ENCODE peak calls at places on chromosomes 2 and 18, in seven cellular contexts. One of them, this sample, is unnamed.

GRCh38 chr2:235024951-235025773 is 73.3 kb downstream of the SH3BP4 start:
- DNase-seq in fibroblast of lung: no peak
- DNase-seq in neuronal stem cell: no peak
- DNase-seq in keratinocyte: no peak
- DNase-seq in pancreas: no peak
- DNase-seq in effector memory CD4-positive, alpha-beta T cell: no peak
- DNase-seq in hepatocyte: no peak
- DNase-seq in this sample: no peak

GRCh38 chr18:63016270-63016669 is 300.9 kb downstream of the PHLPP1 start:
- DNase-seq in fibroblast of lung: peak
- DNase-seq in neuronal stem cell: peak
- DNase-seq in keratinocyte: no peak
- DNase-seq in pancreas: no peak
- DNase-seq in effector memory CD4-positive, alpha-beta T cell: no peak
- DNase-seq in hepatocyte: peak
- DNase-seq in this sample: peak

GRCh38 chr2:33425660-33426059 is 50.8 kb upstream of the RASGRP3 start:
- DNase-seq in fibroblast of lung: no peak
- DNase-seq in neuronal stem cell: no peak
- DNase-seq in keratinocyte: no peak
- DNase-seq in pancreas: no peak
- DNase-seq in effector memory CD4-positive, alpha-beta T cell: no peak
- DNase-seq in hepatocyte: no peak
- DNase-seq in this sample: peak

GRCh38 chr18:68445131-68445530 is 269.8 kb downstream of the TMX3 start:
- DNase-seq in fibroblast of lung: no peak
- DNase-seq in neuronal stem cell: no peak
- DNase-seq in keratinocyte: no peak
- DNase-seq in pancreas: no peak
- DNase-seq in effector memory CD4-positive, alpha-beta T cell: no peak
- DNase-seq in hepatocyte: no peak
- DNase-seq in this sample: no peak

GRCh38 chr18:78587096-78587495 is 392.5 kb upstream of the SALL3 start:
- DNase-seq in fibroblast of lung: no peak
- DNase-seq in neuronal stem cell: no peak
- DNase-seq in keratinocyte: no peak
- DNase-seq in pancreas: no peak
- DNase-seq in effector memory CD4-positive, alpha-beta T cell: no peak
- DNase-seq in hepatocyte: no peak
- DNase-seq in this sample: no peak

GRCh38 chr2:36455788-36456187 is 100.2 kb downstream of the CRIM1 start:
- DNase-seq in fibroblast of lung: no peak
- DNase-seq in neuronal stem cell: no peak
- DNase-seq in keratinocyte: no peak
- DNase-seq in pancreas: no peak
- DNase-seq in effector memory CD4-positive, alpha-beta T cell: no peak
- DNase-seq in hepatocyte: no peak
- DNase-seq in this sample: no peak

GRCh38 chr2:206085742-206086445 is at the start of gene INO80D:
- DNase-seq in fibroblast of lung: peak
- DNase-seq in neuronal stem cell: peak
- DNase-seq in keratinocyte: peak
- DNase-seq in pancreas: peak
- DNase-seq in effector memory CD4-positive, alpha-beta T cell: peak
- DNase-seq in hepatocyte: peak
- DNase-seq in this sample: peak

GRCh38 chr2:226661789-226662545 is 137.7 kb downstream of the IRS1 start:
- DNase-seq in fibroblast of lung: peak
- DNase-seq in neuronal stem cell: no peak
- DNase-seq in keratinocyte: no peak
- DNase-seq in pancreas: no peak
- DNase-seq in effector memory CD4-positive, alpha-beta T cell: no peak
- DNase-seq in hepatocyte: peak
- DNase-seq in this sample: peak

GRCh38 chr18:23711421-23711820 is 22.2 kb downstream of the LAMA3 start:
- DNase-seq in fibroblast of lung: no peak
- DNase-seq in neuronal stem cell: no peak
- DNase-seq in keratinocyte: no peak
- DNase-seq in pancreas: no peak
- DNase-seq in effector memory CD4-positive, alpha-beta T cell: no peak
- DNase-seq in hepatocyte: no peak
- DNase-seq in this sample: no peak

GRCh38 chr2:84323890-84324289 is 135.2 kb downstream of the SUCLG1 start:
- DNase-seq in fibroblast of lung: no peak
- DNase-seq in neuronal stem cell: no peak
- DNase-seq in keratinocyte: no peak
- DNase-seq in pancreas: no peak
- DNase-seq in effector memory CD4-positive, alpha-beta T cell: no peak
- DNase-seq in hepatocyte: no peak
- DNase-seq in this sample: no peak

GRCh38 chr2:42238644-42239288 is 69.6 kb downstream of the EML4 start:
- DNase-seq in fibroblast of lung: peak
- DNase-seq in neuronal stem cell: no peak
- DNase-seq in keratinocyte: no peak
- DNase-seq in pancreas: peak
- DNase-seq in effector memory CD4-positive, alpha-beta T cell: peak
- DNase-seq in hepatocyte: peak
- DNase-seq in this sample: peak

GRCh38 chr2:201267278-201268030 is 7.1 kb downstream of the CASP8 start:
- DNase-seq in fibroblast of lung: no peak
- DNase-seq in neuronal stem cell: no peak
- DNase-seq in keratinocyte: no peak
- DNase-seq in pancreas: no peak
- DNase-seq in effector memory CD4-positive, alpha-beta T cell: no peak
- DNase-seq in hepatocyte: no peak
- DNase-seq in this sample: no peak

GRCh38 chr2:29706171-29706690 is 215.2 kb downstream of the ALK start:
- DNase-seq in fibroblast of lung: no peak
- DNase-seq in neuronal stem cell: no peak
- DNase-seq in keratinocyte: no peak
- DNase-seq in pancreas: no peak
- DNase-seq in effector memory CD4-positive, alpha-beta T cell: no peak
- DNase-seq in hepatocyte: no peak
- DNase-seq in this sample: no peak

GRCh38 chr2:113240150-113240914 is 38.4 kb downstream of the PAX8 start:
- DNase-seq in fibroblast of lung: peak
- DNase-seq in neuronal stem cell: no peak
- DNase-seq in keratinocyte: peak
- DNase-seq in pancreas: peak
- DNase-seq in effector memory CD4-positive, alpha-beta T cell: no peak
- DNase-seq in hepatocyte: peak
- DNase-seq in this sample: peak

GRCh38 chr2:22153974-22154373 is 1030.2 kb downstream of the TDRD15 start:
- DNase-seq in fibroblast of lung: no peak
- DNase-seq in neuronal stem cell: no peak
- DNase-seq in keratinocyte: no peak
- DNase-seq in pancreas: no peak
- DNase-seq in effector memory CD4-positive, alpha-beta T cell: no peak
- DNase-seq in hepatocyte: no peak
- DNase-seq in this sample: no peak

GRCh38 chr2:143504397-143504796 is 375.2 kb downstream of the ARHGAP15 start:
- DNase-seq in fibroblast of lung: no peak
- DNase-seq in neuronal stem cell: no peak
- DNase-seq in keratinocyte: no peak
- DNase-seq in pancreas: no peak
- DNase-seq in effector memory CD4-positive, alpha-beta T cell: no peak
- DNase-seq in hepatocyte: no peak
- DNase-seq in this sample: no peak

GRCh38 chr2:235595420-235596010 is 101.7 kb downstream of the AGAP1 start:
- DNase-seq in fibroblast of lung: peak
- DNase-seq in neuronal stem cell: peak
- DNase-seq in keratinocyte: peak
- DNase-seq in pancreas: peak
- DNase-seq in effector memory CD4-positive, alpha-beta T cell: no peak
- DNase-seq in hepatocyte: peak
- DNase-seq in this sample: peak

GRCh38 chr2:8296340-8296739 is 385.5 kb upstream of the ID2 start:
- DNase-seq in fibroblast of lung: no peak
- DNase-seq in neuronal stem cell: no peak
- DNase-seq in keratinocyte: no peak
- DNase-seq in pancreas: no peak
- DNase-seq in effector memory CD4-positive, alpha-beta T cell: no peak
- DNase-seq in hepatocyte: no peak
- DNase-seq in this sample: no peak

GRCh38 chr18:57786038-57786437 is 17.1 kb downstream of the ATP8B1 start:
- DNase-seq in fibroblast of lung: no peak
- DNase-seq in neuronal stem cell: no peak
- DNase-seq in keratinocyte: no peak
- DNase-seq in pancreas: no peak
- DNase-seq in effector memory CD4-positive, alpha-beta T cell: no peak
- DNase-seq in hepatocyte: no peak
- DNase-seq in this sample: no peak

GRCh38 chr2:100903534-100904258 is 83.8 kb downstream of the NPAS2 start:
- DNase-seq in fibroblast of lung: no peak
- DNase-seq in neuronal stem cell: no peak
- DNase-seq in keratinocyte: peak
- DNase-seq in pancreas: no peak
- DNase-seq in effector memory CD4-positive, alpha-beta T cell: no peak
- DNase-seq in hepatocyte: peak
- DNase-seq in this sample: peak

GRCh38 chr2:86025229-86025820 is 80.4 kb downstream of the POLR1A start:
- DNase-seq in fibroblast of lung: peak
- DNase-seq in neuronal stem cell: no peak
- DNase-seq in keratinocyte: no peak
- DNase-seq in pancreas: no peak
- DNase-seq in effector memory CD4-positive, alpha-beta T cell: no peak
- DNase-seq in hepatocyte: no peak
- DNase-seq in this sample: peak

GRCh38 chr2:109313343-109313742 is 184.3 kb downstream of the SH3RF3 start:
- DNase-seq in fibroblast of lung: no peak
- DNase-seq in neuronal stem cell: no peak
- DNase-seq in keratinocyte: no peak
- DNase-seq in pancreas: no peak
- DNase-seq in effector memory CD4-positive, alpha-beta T cell: no peak
- DNase-seq in hepatocyte: no peak
- DNase-seq in this sample: no peak

GRCh38 chr2:220410296-220410695 is 782.9 kb downstream of the SLC4A3 start:
- DNase-seq in fibroblast of lung: no peak
- DNase-seq in neuronal stem cell: no peak
- DNase-seq in keratinocyte: no peak
- DNase-seq in pancreas: no peak
- DNase-seq in effector memory CD4-positive, alpha-beta T cell: no peak
- DNase-seq in hepatocyte: no peak
- DNase-seq in this sample: no peak
- H3K27ac ChIP-seq in fibroblast of lung: no peak
- H3K27ac ChIP-seq in neuronal stem cell: no peak
- H3K27ac ChIP-seq in keratinocyte: no peak
- H3K27ac ChIP-seq in pancreas: no peak
- H3K27ac ChIP-seq in effector memory CD4-positive, alpha-beta T cell: no peak
- H3K27ac ChIP-seq in hepatocyte: no peak
- H3K27ac ChIP-seq in this sample: no peak

GRCh38 chr2:111712361-111712760 is 171.6 kb downstream of the ANAPC1 start:
- DNase-seq in fibroblast of lung: no peak
- DNase-seq in neuronal stem cell: no peak
- DNase-seq in keratinocyte: no peak
- DNase-seq in pancreas: no peak
- DNase-seq in effector memory CD4-positive, alpha-beta T cell: no peak
- DNase-seq in hepatocyte: no peak
- DNase-seq in this sample: no peak
- H3K27ac ChIP-seq in fibroblast of lung: no peak
- H3K27ac ChIP-seq in neuronal stem cell: no peak
- H3K27ac ChIP-seq in keratinocyte: no peak
- H3K27ac ChIP-seq in pancreas: no peak
- H3K27ac ChIP-seq in effector memory CD4-positive, alpha-beta T cell: no peak
- H3K27ac ChIP-seq in hepatocyte: no peak
- H3K27ac ChIP-seq in this sample: no peak

GRCh38 chr2:210003394-210003793 is 956 bp downstream of the RPE start:
- DNase-seq in fibroblast of lung: peak
- DNase-seq in neuronal stem cell: no peak
- DNase-seq in keratinocyte: no peak
- DNase-seq in pancreas: no peak
- DNase-seq in effector memory CD4-positive, alpha-beta T cell: no peak
- DNase-seq in hepatocyte: no peak
- DNase-seq in this sample: no peak
- H3K27ac ChIP-seq in fibroblast of lung: peak
- H3K27ac ChIP-seq in neuronal stem cell: no peak
- H3K27ac ChIP-seq in keratinocyte: peak
- H3K27ac ChIP-seq in pancreas: no peak
- H3K27ac ChIP-seq in effector memory CD4-positive, alpha-beta T cell: peak
- H3K27ac ChIP-seq in hepatocyte: peak
- H3K27ac ChIP-seq in this sample: no peak

GRCh38 chr2:3641841-3642421 is 16.1 kb upstream of the ALLC start:
- DNase-seq in fibroblast of lung: no peak
- DNase-seq in neuronal stem cell: no peak
- DNase-seq in keratinocyte: no peak
- DNase-seq in pancreas: peak
- DNase-seq in effector memory CD4-positive, alpha-beta T cell: no peak
- DNase-seq in hepatocyte: no peak
- DNase-seq in this sample: no peak

GRCh38 chr2:3644891-3645605 is 13.0 kb upstream of the ALLC start:
- DNase-seq in fibroblast of lung: no peak
- DNase-seq in neuronal stem cell: no peak
- DNase-seq in keratinocyte: no peak
- DNase-seq in pancreas: no peak
- DNase-seq in effector memory CD4-positive, alpha-beta T cell: no peak
- DNase-seq in hepatocyte: no peak
- DNase-seq in this sample: no peak

GRCh38 chr2:3642521-3643215 is 15.3 kb upstream of the ALLC start:
- DNase-seq in fibroblast of lung: no peak
- DNase-seq in neuronal stem cell: no peak
- DNase-seq in keratinocyte: no peak
- DNase-seq in pancreas: peak
- DNase-seq in effector memory CD4-positive, alpha-beta T cell: no peak
- DNase-seq in hepatocyte: no peak
- DNase-seq in this sample: no peak

GRCh38 chr2:3644246-3644525 is 13.8 kb upstream of the ALLC start:
- DNase-seq in fibroblast of lung: no peak
- DNase-seq in neuronal stem cell: no peak
- DNase-seq in keratinocyte: no peak
- DNase-seq in pancreas: no peak
- DNase-seq in effector memory CD4-positive, alpha-beta T cell: no peak
- DNase-seq in hepatocyte: no peak
- DNase-seq in this sample: no peak

DNA sequence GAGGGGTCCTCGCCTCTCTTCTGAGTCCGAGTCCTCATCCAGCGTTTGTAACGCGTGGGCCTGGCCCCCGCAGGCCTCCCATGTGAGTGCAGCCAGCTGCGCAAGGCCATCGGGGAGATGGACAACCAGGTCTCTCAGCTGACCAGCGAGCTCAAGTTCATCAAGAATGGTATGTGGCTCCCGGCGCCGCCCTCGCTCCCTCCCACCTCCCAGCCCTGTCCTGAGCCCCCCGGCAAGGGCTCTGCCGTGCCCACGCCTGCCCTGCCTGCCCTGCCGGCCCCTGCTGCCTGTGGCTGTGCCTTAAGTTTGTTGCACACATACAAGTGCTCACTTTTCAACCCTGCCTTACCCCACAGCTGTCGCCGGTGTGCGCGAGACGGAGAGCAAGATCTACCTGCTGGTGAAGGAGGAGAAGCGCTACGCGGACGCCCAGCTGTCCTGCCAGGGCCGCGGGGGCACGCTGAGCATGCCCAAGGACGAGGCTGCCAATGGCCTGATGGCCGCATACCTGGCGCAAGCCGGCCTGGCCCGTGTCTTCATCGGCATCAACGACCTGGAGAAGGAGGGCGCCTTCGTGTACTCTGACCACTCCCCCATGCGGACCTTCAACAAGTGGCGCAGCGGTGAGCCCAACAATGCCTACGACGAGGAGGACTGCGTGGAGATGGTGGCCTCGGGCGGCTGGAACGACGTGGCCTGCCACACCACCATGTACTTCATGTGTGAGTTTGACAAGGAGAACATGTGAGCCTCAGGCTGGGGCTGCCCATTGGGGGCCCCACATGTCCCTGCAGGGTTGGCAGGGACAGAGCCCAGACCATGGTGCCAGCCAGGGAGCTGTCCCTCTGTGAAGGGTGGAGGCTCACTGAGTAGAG is 14.4 kb upstream of the ALLC start:
- DNase-seq in fibroblast of lung: no peak
- DNase-seq in neuronal stem cell: no peak
- DNase-seq in keratinocyte: no peak
- DNase-seq in pancreas: no peak
- DNase-seq in effector memory CD4-positive, alpha-beta T cell: no peak
- DNase-seq in hepatocyte: no peak
- DNase-seq in this sample: no peak
- H3K27ac ChIP-seq in fibroblast of lung: no peak
- H3K27ac ChIP-seq in neuronal stem cell: no peak
- H3K27ac ChIP-seq in keratinocyte: no peak
- H3K27ac ChIP-seq in pancreas: no peak
- H3K27ac ChIP-seq in effector memory CD4-positive, alpha-beta T cell: no peak
- H3K27ac ChIP-seq in hepatocyte: no peak
- H3K27ac ChIP-seq in this sample: no peak